ENCODE peak calls at places on chromosomes 4 and X, in five cellular contexts. J, U, W, X and M are unnamed samples.

GRCh38 chr4:152500798-152501434 is 35.0 kb downstream of the FBXW7 start:
- DNase-seq in J (no peak), U (no peak), W (peak), X (peak), M (no peak)

GRCh38 chr4:88291003-88291402 is 6.6 kb upstream of the PPM1K start:
- DNase-seq in X (peak), J (peak), U (no peak), W (peak), M (no peak)

GRCh38 chrX:29728639-29729038 is 486.7 kb upstream of the MAGEB2 start:
- DNase-seq in W (peak), J (no peak), X (peak), U (no peak), M (no peak)

GRCh38 chr4:53905935-53906377 is 158.4 kb downstream of the CHIC2 start:
- DNase-seq in U (no peak), X (peak), J (peak), W (no peak), M (no peak)

GRCh38 chr4:17846256-17846655 is 35.5 kb downstream of the NCAPG start:
- DNase-seq in U (no peak), J (no peak), X (no peak), W (no peak), M (no peak)

GRCh38 chrX:24799078-24799477 is 105.4 kb downstream of the POLA1 start:
- DNase-seq in J (no peak), U (no peak), X (no peak), W (no peak), M (no peak)

GRCh38 chr4:25769251-25769650 is 93.5 kb downstream of the SEL1L3 start:
- DNase-seq in U (no peak), J (peak), X (no peak), W (peak), M (no peak)

GRCh38 chr4:142315999-142316398 is 530.1 kb downstream of the INPP4B start:
- DNase-seq in X (no peak), J (no peak), W (no peak), U (no peak), M (no peak)

GRCh38 chr4:11650801-11651596 is 222.3 kb upstream of the HS3ST1 start:
- DNase-seq in W (no peak), J (no peak), X (no peak), U (no peak), M (no peak)

GRCh38 chrX:1249101-1249887 is 19.3 kb upstream of the CSF2RA start:
- DNase-seq in J (peak), W (peak), X (no peak), U (no peak), M (peak)

GRCh38 chrX:85243761-85244410 is at the start of the genes SATL1 and ZNF711:
- DNase-seq in X (peak), W (peak), U (peak), J (peak), M (peak)

GRCh38 chrX:153988493-153988892 is 15.9 kb downstream of the TMEM187 start:
- DNase-seq in X (no peak), W (peak), J (no peak), U (no peak), M (no peak)

GRCh38 chrX:27222661-27223060 is 240.5 kb downstream of the PPP4R3C start:
- DNase-seq in X (no peak), J (no peak), U (peak), W (no peak), M (no peak)

GRCh38 chr4:154186888-154187287 is 304.7 kb downstream of the DCHS2 start:
- DNase-seq in U (no peak), J (no peak), W (no peak), X (no peak), M (no peak)

GRCh38 chr4:157265281-157265680 is 44.8 kb downstream of the GRIA2 start:
- DNase-seq in W (peak), U (no peak), X (peak), J (no peak), M (no peak)

GRCh38 chr4:186029731-186030421 is 39.1 kb upstream of the TLR3 start:
- DNase-seq in W (peak), X (no peak), J (peak), U (peak), M (no peak)
- H3K4me3 ChIP-seq in W (peak), X (no peak), J (peak), U (no peak), M (no peak)

DNA sequence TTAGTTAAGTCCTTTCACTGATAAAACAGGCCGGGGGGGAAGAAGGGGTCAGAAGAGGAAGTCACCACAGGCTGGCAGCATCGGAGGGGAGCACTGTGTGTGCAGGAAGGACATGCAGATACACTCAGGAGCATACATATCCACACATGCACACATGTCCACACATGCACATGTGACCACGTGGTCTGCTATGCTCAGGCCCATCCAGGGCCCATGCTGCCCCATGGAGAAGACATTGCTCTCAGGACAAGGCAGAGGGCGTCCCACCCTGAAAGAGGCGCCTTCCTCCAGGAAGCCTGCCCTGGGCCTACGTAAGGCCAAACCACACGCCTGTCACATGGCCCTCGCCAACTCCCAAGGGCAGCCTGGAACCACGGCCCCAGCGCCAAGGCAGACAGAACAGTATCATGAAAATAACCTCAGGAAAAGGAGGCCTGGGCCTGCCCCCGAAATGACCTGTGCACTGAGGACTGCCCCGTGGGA is 15.8 kb downstream of the WDR1 start:
- DNase-seq in X (no peak), J (no peak), W (peak), U (no peak), M (peak)
- H3K27ac ChIP-seq in X (no peak), J (peak), W (peak), U (no peak), M (peak)

GRCh38 chr4:171035909-171036308 is 777.3 kb upstream of the GALNTL6 start:
- DNase-seq in W (no peak), X (no peak), J (no peak), U (no peak), M (no peak)
- H3K4me3 ChIP-seq in W (no peak), X (no peak), J (no peak), U (no peak), M (no peak)

GRCh38 chr4:2570036-2570435 is 33.6 kb downstream of the FAM193A start:
- DNase-seq in X (no peak), U (no peak), J (no peak), W (no peak), M (no peak)

GRCh38 chr4:2570551-2571222 is 34.2 kb downstream of the FAM193A start:
- DNase-seq in X (no peak), J (peak), W (no peak), U (no peak), M (peak)

GRCh38 chr4:2560167-2560566 is 23.7 kb downstream of the FAM193A start:
- DNase-seq in X (no peak), W (no peak), U (no peak), J (no peak), M (no peak)

DNA sequence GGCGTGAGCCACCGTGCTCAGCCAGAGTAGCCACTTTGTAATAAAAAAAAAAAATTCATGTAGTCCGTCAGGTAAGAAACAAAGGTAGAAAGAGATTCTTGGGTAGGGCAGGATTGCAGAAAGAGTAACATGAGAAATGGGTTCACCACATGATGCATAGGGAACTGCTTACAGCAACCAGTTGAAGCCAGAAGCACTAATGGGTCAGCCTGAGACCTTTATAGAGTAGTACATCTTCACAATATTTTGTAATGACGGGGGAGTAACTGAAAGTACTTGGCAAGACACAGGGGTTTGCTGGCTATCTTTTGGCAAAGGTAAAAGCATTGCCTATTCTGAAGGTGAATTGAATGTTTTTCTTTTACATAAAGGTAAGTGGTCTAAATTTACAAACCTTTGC is 29.1 kb downstream of the FAM193A start:
- DNase-seq in W (no peak), X (no peak), U (no peak), J (no peak), M (no peak)
- H3K27ac ChIP-seq in W (no peak), X (no peak), U (no peak), J (no peak), M (no peak)

GRCh38 chrX:53045002-53045401 is 3.6 kb upstream of the GPR173 start:
- DNase-seq in W (no peak), X (no peak), U (no peak), J (no peak), M (no peak)

GRCh38 chrX:53050841-53051240 is 2.3 kb downstream of the GPR173 start:
- DNase-seq in U (no peak), W (no peak), X (no peak), J (no peak), M (no peak)

GRCh38 chrX:53047228-53047627 is 1.4 kb upstream of the GPR173 start:
- DNase-seq in W (no peak), J (no peak), X (no peak), U (no peak), M (no peak)

GRCh38 chrX:53049127-53049517 is 533 bp downstream of the GPR173 start:
- DNase-seq in W (no peak), X (no peak), U (no peak), J (no peak), M (no peak)

GRCh38 chrX:53048169-53049126 is at the start of gene GPR173:
- DNase-seq in U (peak), X (no peak), J (peak), W (peak), M (no peak)
- H3K4me3 ChIP-seq in U (peak), X (no peak), J (peak), W (peak), M (peak)

GRCh38 chr4:29278580-29278979 is 1441.6 kb upstream of the PCDH7 start:
- DNase-seq in J (no peak), W (no peak), X (peak), U (no peak), M (no peak)
- H3K27ac ChIP-seq in J (no peak), W (no peak), X (no peak), U (no peak), M (no peak)

DNA sequence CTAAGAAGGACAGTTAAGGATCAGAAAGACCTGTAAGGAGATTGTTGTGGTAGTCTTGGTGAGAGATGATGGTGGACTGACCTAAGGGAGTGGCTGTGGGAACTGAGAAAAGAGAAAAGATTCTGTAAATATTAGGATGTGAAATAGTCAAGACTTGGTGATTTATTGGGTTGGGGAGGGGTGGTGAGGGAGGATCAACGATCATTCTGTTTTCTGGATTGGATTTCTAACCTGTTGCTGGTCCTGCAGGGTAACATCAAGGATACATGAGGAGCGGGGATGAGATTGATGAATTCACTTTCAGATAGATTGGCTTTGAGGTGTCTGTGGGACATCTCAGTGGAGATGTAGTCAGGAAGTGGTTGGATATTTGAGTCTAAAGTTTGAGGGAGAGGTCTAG is 1.4 kb downstream of the PIN4 start:
- DNase-seq in U (no peak), J (no peak), X (no peak), W (no peak), M (no peak)
- H3K4me3 ChIP-seq in U (no peak), J (peak), X (peak), W (peak), M (no peak)

GRCh38 chr4:8067945-8068894 is 90.4 kb downstream of the ABLIM2 start:
- DNase-seq in J (peak), X (no peak), W (peak), U (no peak), M (no peak)
- H3K27ac ChIP-seq in J (no peak), X (no peak), W (no peak), U (no peak), M (no peak)

GRCh38 chr4:1202526-1203378 is 30.4 kb upstream of the SPON2 start:
- DNase-seq in X (no peak), W (peak), U (peak), J (peak), M (peak)

GRCh38 chr4:1200425-1201035 is 28.1 kb upstream of the SPON2 start:
- DNase-seq in J (peak), X (no peak), W (peak), U (peak), M (peak)

GRCh38 chr4:1204286-1204827 is 32.0 kb upstream of the SPON2 start:
- DNase-seq in U (peak), X (no peak), W (peak), J (no peak), M (peak)

GRCh38 chr4:1199556-1200331 is 27.4 kb upstream of the SPON2 start:
- DNase-seq in X (no peak), U (peak), J (no peak), W (peak), M (peak)

GRCh38 chr4:1201851-1202525 is 29.6 kb upstream of the SPON2 start:
- DNase-seq in U (peak), X (no peak), J (peak), W (peak), M (peak)
- H3K4me3 ChIP-seq in U (no peak), X (no peak), J (no peak), W (no peak), M (peak)